ENCODE peak calls at places on chromosome 5, in eight cellular contexts. F is germinal center; Z is ovary; V is kidney tubule cell; Q is GM19239; I is activated CD4-positive, alpha-beta T cell treated with anti-CD3 and anti-CD28 coated beads, Interleukin-2, amount 50 U/mL, for 1 hour; W is skeletal muscle cell; B is endodermal cell. O is an unnamed sample.

GRCh38 chr5:171999877-172000276 is 6.6 kb downstream of the FBXW11 start:
- DNase-seq in F (peak), Z (no peak), V (peak), Q (no peak), I (no peak), W (no peak), B (no peak), O (no peak)

GRCh38 chr5:102799017-102799416 is 43.9 kb downstream of the PAM start:
- DNase-seq in F (no peak), Z (no peak), V (no peak), Q (no peak), I (no peak), W (no peak), B (no peak), O (no peak)

GRCh38 chr5:19928556-19929421 is 59.2 kb downstream of the CDH18 start:
- DNase-seq in F (no peak), Z (no peak), V (peak), Q (no peak), I (no peak), W (peak), B (no peak), O (peak)

GRCh38 chr5:171152382-171152781 is 156.7 kb upstream of the TLX3 start:
- DNase-seq in F (no peak), Z (no peak), V (peak), Q (no peak), I (no peak), W (peak), B (no peak), O (peak)

GRCh38 chr5:115096034-115096769 is 73.5 kb downstream of the TRIM36 start:
- DNase-seq in F (no peak), Z (no peak), V (no peak), Q (no peak), I (no peak), W (no peak), B (no peak), O (no peak)

GRCh38 chr5:7634837-7635236 is 216.1 kb downstream of the CFAP90 start:
- DNase-seq in F (no peak), Z (no peak), V (no peak), Q (no peak), I (no peak), W (no peak), B (no peak), O (no peak)

GRCh38 chr5:179732918-179733763 is 519 bp downstream of the MAML1 start:
- DNase-seq in F (peak), Z (peak), V (peak), Q (no peak), I (peak), W (no peak), B (peak), O (peak)

GRCh38 chr5:112210430-112211005 is 208.6 kb downstream of the EPB41L4A start:
- DNase-seq in F (no peak), Z (no peak), V (peak), Q (no peak), I (no peak), W (peak), B (peak), O (peak)

GRCh38 chr5:67561145-67561932 is 364.7 kb upstream of the CD180 start:
- DNase-seq in F (no peak), Z (no peak), V (no peak), Q (no peak), I (no peak), W (peak), B (no peak), O (no peak)